ENCODE peak calls at places on chromosomes 2 and 18, in ten cellular contexts. B is thyroid gland; H is cardiac muscle cell; U is ACHN; X is left lobe of liver; Y is AG09319; E is fibroblast of the aortic adventitia; F is activated CD4-positive, alpha-beta T cell treated with anti-CD3 and anti-CD28 coated beads, Interleukin-2, amount 50 U/mL, for 48 hours; S is thoracic aorta; T is effector CD4-positive, alpha-beta T cell. V is an unnamed sample.
A peak's percentile ranks its signal among the peaks of the same experiment; 100 is the strongest.

GRCh38 chr2:232838406-232838874 is 31.6 kb upstream of the SNORC start:
- DNase-seq in B (no peak), H (no peak), U (peak; percentile 78), X (no peak), Y (no peak), E (no peak), F (peak; percentile 52), S (no peak), T (peak; percentile 62), V (no peak)

GRCh38 chr2:68464651-68465050 is 2.4 kb downstream of the FBXO48 start:
- DNase-seq in B (no peak), H (no peak), U (no peak), X (no peak), Y (no peak), E (no peak), F (no peak), S (no peak), T (no peak), V (no peak)

GRCh38 chr18:56650056-56650455 is 1.1 kb upstream of the WDR7 start:
- DNase-seq in B (no peak), H (no peak), U (no peak), X (no peak), Y (no peak), E (peak; percentile 36), F (no peak), S (no peak), T (no peak), V (no peak)

GRCh38 chr2:47594656-47595055 is 188.3 kb upstream of the MSH6 start:
- DNase-seq in B (no peak), H (no peak), U (no peak), X (no peak), Y (no peak), E (no peak), F (no peak), S (no peak), T (no peak), V (no peak)

GRCh38 chr18:48854780-48855179 is 96.0 kb downstream of the SMAD7 start:
- DNase-seq in B (no peak), H (no peak), U (no peak), X (no peak), Y (no peak), E (no peak), F (no peak), S (no peak), T (no peak), V (no peak)

GRCh38 chr2:51597086-51597485 is 565.2 kb upstream of the NRXN1 start:
- DNase-seq in B (no peak), H (peak; percentile 2), U (no peak), X (no peak), Y (no peak), E (no peak), F (no peak), S (no peak), T (no peak), V (no peak)

GRCh38 chr2:102147935-102148334 is 5.4 kb downstream of the IL1R1 start:
- DNase-seq in B (no peak), H (no peak), U (no peak), X (no peak), Y (no peak), E (peak; percentile 75), F (peak; percentile 66), S (no peak), T (no peak), V (no peak)

GRCh38 chr2:239780236-239780997 is 244.7 kb downstream of the NDUFA10 start:
- DNase-seq in B (no peak), H (no peak), U (no peak), X (peak; percentile 31), Y (no peak), E (no peak), F (no peak), S (no peak), T (no peak), V (no peak)

GRCh38 chr18:23433360-23433759 is 19.7 kb upstream of the RIOK3 start:
- DNase-seq in B (no peak), H (no peak), U (no peak), X (no peak), Y (no peak), E (peak; percentile 31), F (no peak), S (no peak), T (no peak), V (no peak)

GRCh38 chr18:11521853-11522252 is 87.5 kb upstream of the SLC35G4 start:
- DNase-seq in B (no peak), H (no peak), U (no peak), X (no peak), Y (no peak), E (no peak), F (no peak), S (no peak), T (no peak), V (no peak)

GRCh38 chr18:45997689-45998088 is 30.6 kb upstream of the EPG5 start:
- DNase-seq in B (no peak), H (no peak), U (no peak), X (no peak), Y (no peak), E (no peak), F (peak; percentile 36), S (no peak), T (peak; percentile 3), V (no peak)

GRCh38 chr2:239247401-239248245 is 153.2 kb downstream of the HDAC4 start:
- DNase-seq in B (no peak), H (no peak), U (peak; percentile 92), X (peak; percentile 40), Y (no peak), E (no peak), F (no peak), S (no peak), T (no peak), V (no peak)

GRCh38 chr18:12990128-12990485 is 1.1 kb upstream of the CEP192 start:
- DNase-seq in B (no peak), H (no peak), U (no peak), X (no peak), Y (no peak), E (no peak), F (peak; percentile 43), S (no peak), T (no peak), V (no peak)

GRCh38 chr18:48042431-48042830 is 112.0 kb upstream of the SMAD2 start:
- DNase-seq in B (no peak), H (no peak), U (no peak), X (no peak), Y (no peak), E (no peak), F (no peak), S (no peak), T (no peak), V (no peak)

GRCh38 chr2:204258900-204259299 is 286.4 kb upstream of the PARD3B start:
- DNase-seq in B (no peak), H (no peak), U (no peak), X (no peak), Y (no peak), E (no peak), F (no peak), S (no peak), T (no peak), V (no peak)

GRCh38 chr2:170714156-170715061 is 728 bp upstream of the SP5 start:
- DNase-seq in B (peak; percentile 30), H (peak; percentile 57), U (peak; percentile 31), X (peak; percentile 80), Y (no peak), E (no peak), F (peak; percentile 11), S (no peak), T (no peak), V (no peak)

GRCh38 chr2:11505652-11506610 is 27.9 kb upstream of the GREB1 start:
- DNase-seq in B (no peak), H (no peak), U (no peak), X (peak; percentile 59), Y (no peak), E (no peak), F (no peak), S (no peak), T (no peak), V (no peak)

GRCh38 chr2:45218931-45219339 is 209.7 kb upstream of the SIX2 start:
- DNase-seq in B (peak; percentile 83), H (no peak), U (no peak), X (no peak), Y (no peak), E (no peak), F (no peak), S (no peak), T (no peak), V (no peak)

GRCh38 chr18:56889621-56890020 is 238.5 kb downstream of the WDR7 start:
- DNase-seq in B (no peak), H (no peak), U (peak; percentile 13), X (no peak), Y (no peak), E (no peak), F (no peak), S (no peak), T (no peak), V (no peak)